ENCODE peak calls at places on chromosomes 12 and 14, in eight cellular contexts. H, K, W, T, X, C, D and G are unnamed samples.
A peak's percentile ranks its signal among the peaks of the same experiment; 100 is the strongest.

GRCh38 chr12:13404631-13405473 is 208.3 kb downstream of the EMP1 start:
- DNase-seq in W (no peak), D (no peak), H (no peak), X (no peak), C (no peak), K (no peak), T (no peak), G (no peak)

GRCh38 chr12:132216354-132216987 is 72.2 kb downstream of the NOC4L start:
- DNase-seq in W (no peak), X (no peak), K (no peak), D (no peak), C (no peak), T (no peak), H (no peak), G (peak; percentile 60)

GRCh38 chr14:50943261-50943942 is 881 bp downstream of the PYGL start:
- DNase-seq in D (peak; percentile 66), K (peak; percentile 58), H (peak; percentile 80), T (no peak), C (no peak), X (no peak), W (peak; percentile 19), G (peak; percentile 79)

GRCh38 chr14:90599339-90599738 is 202.5 kb downstream of the CALM1 start:
- DNase-seq in D (no peak), K (no peak), X (no peak), T (no peak), C (no peak), H (no peak), W (no peak), G (no peak)

GRCh38 chr12:15304296-15304695 is 18.0 kb upstream of the PTPRO start:
- DNase-seq in W (no peak), K (no peak), C (no peak), T (no peak), D (no peak), H (no peak), X (no peak), G (no peak)

GRCh38 chr14:72892103-72892878 is 1.6 kb downstream of the DPF3 start:
- DNase-seq in K (peak; percentile 63), X (peak; percentile 55), W (peak; percentile 53), T (no peak), C (no peak), D (peak; percentile 73), H (peak; percentile 62), G (no peak)

GRCh38 chr12:24307716-24308335 is 358.4 kb upstream of the SOX5 start:
- DNase-seq in H (no peak), X (no peak), T (peak; percentile 23), D (no peak), C (no peak), W (no peak), K (no peak), G (no peak)

GRCh38 chr12:122527478-122527944 is 462 bp downstream of the KNTC1 start:
- DNase-seq in X (no peak), K (peak; percentile 68), W (peak; percentile 67), C (no peak), T (no peak), D (peak; percentile 11), H (no peak), G (no peak)

GRCh38 chr12:6826734-6827436 is 1.3 kb upstream of the P3H3 start:
- DNase-seq in X (no peak), K (no peak), D (no peak), T (no peak), C (no peak), H (no peak), W (no peak), G (no peak)

GRCh38 chr14:99215277-99215676 is 56.7 kb downstream of the BCL11B start:
- DNase-seq in T (no peak), W (no peak), C (no peak), H (no peak), D (no peak), K (no peak), X (peak; percentile 97), G (no peak)

GRCh38 chr12:75813066-75813465 is 218.5 kb downstream of the PHLDA1 start:
- DNase-seq in W (no peak), H (no peak), X (no peak), T (no peak), K (no peak), C (no peak), D (no peak), G (no peak)

GRCh38 chr14:88384653-88385205 is 728 bp upstream of the SPATA7 start:
- DNase-seq in H (no peak), X (no peak), C (no peak), W (no peak), K (no peak), T (no peak), D (peak; percentile 8), G (no peak)

GRCh38 chr14:103329421-103330347 is 4.4 kb upstream of the EIF5 start:
- DNase-seq in X (no peak), H (no peak), C (no peak), T (no peak), D (no peak), W (peak; percentile 14), K (peak; percentile 15), G (no peak)

GRCh38 chr14:34797747-34798583 is 77.2 kb downstream of the BAZ1A start:
- DNase-seq in H (no peak), W (no peak), X (no peak), T (no peak), D (no peak), K (no peak), C (no peak), G (no peak)

GRCh38 chr12:124321040-124321481 is 26.2 kb downstream of the RFLNA start:
- DNase-seq in D (peak; percentile 67), T (no peak), W (peak; percentile 56), H (peak; percentile 87), K (peak; percentile 72), C (peak; percentile 24), X (peak; percentile 45), G (peak; percentile 84)

GRCh38 chr12:76927170-76927784 is 48.5 kb upstream of the CSRP2 start:
- DNase-seq in D (peak; percentile 28), H (peak; percentile 71), T (no peak), W (peak; percentile 21), X (peak; percentile 43), C (no peak), K (peak; percentile 58), G (no peak)

GRCh38 chr12:131770120-131770519 is 58.1 kb upstream of the MMP17 start:
- DNase-seq in C (no peak), H (no peak), X (no peak), T (no peak), D (no peak), W (no peak), K (no peak), G (no peak)

GRCh38 chr12:96196781-96197180 is 2.6 kb downstream of the ELK3 start:
- DNase-seq in X (peak; percentile 56), C (no peak), T (no peak), W (peak; percentile 72), D (no peak), K (peak; percentile 67), H (no peak), G (no peak)

GRCh38 chr14:21014761-21015190 is 10.1 kb downstream of the NDRG2 start:
- DNase-seq in W (peak; percentile 87), T (peak; percentile 31), D (peak; percentile 67), C (peak; percentile 81), K (peak; percentile 94), H (peak; percentile 87), X (peak; percentile 82), G (peak; percentile 76)

GRCh38 chr12:68446896-68447806 is 115.0 kb upstream of the MDM1 start:
- DNase-seq in D (no peak), H (peak; percentile 71), C (no peak), T (no peak), W (no peak), K (no peak), X (no peak), G (no peak)

GRCh38 chr12:89401433-89402086 is 49.3 kb upstream of the DUSP6 start:
- DNase-seq in W (no peak), C (no peak), D (no peak), K (no peak), H (no peak), X (no peak), T (no peak), G (no peak)

GRCh38 chr14:94462763-94463572 is 10.4 kb upstream of the SERPINA11 start:
- DNase-seq in H (no peak), K (no peak), D (no peak), T (no peak), C (no peak), W (no peak), X (no peak), G (no peak)

GRCh38 chr12:70754330-70754741 is 117.1 kb upstream of the PTPRB start:
- DNase-seq in X (no peak), W (no peak), D (no peak), H (no peak), K (no peak), C (no peak), T (no peak), G (no peak)

GRCh38 chr12:132375747-132376463 is 46.5 kb upstream of the GALNT9 start:
- DNase-seq in H (no peak), K (no peak), T (no peak), C (no peak), W (no peak), X (no peak), D (no peak), G (no peak)

GRCh38 chr12:120224304-120225199 is 23.6 kb upstream of the RPLP0 start:
- DNase-seq in H (no peak), D (no peak), X (peak; percentile 38), W (peak; percentile 38), C (no peak), T (no peak), K (peak; percentile 34), G (peak; percentile 93)

GRCh38 chr12:19039515-19039914 is 90.0 kb upstream of the PLEKHA5 start:
- DNase-seq in K (no peak), D (no peak), H (no peak), C (no peak), T (no peak), W (no peak), X (no peak), G (no peak)

GRCh38 chr14:103091041-103091882 is 3.3 kb upstream of the EXOC3L4 start:
- DNase-seq in H (no peak), D (no peak), K (peak; percentile 43), W (no peak), X (no peak), T (no peak), C (no peak), G (peak; percentile 88)

GRCh38 chr14:67556671-67557070 is 23.6 kb downstream of the PLEKHH1 start:
- DNase-seq in K (peak; percentile 9), H (no peak), W (no peak), T (no peak), X (no peak), C (no peak), D (no peak), G (no peak)

GRCh38 chr14:69652942-69653680 is 41.7 kb downstream of the SUSD6 start:
- DNase-seq in K (no peak), W (peak; percentile 56), C (no peak), D (no peak), T (no peak), X (no peak), H (no peak), G (no peak)

GRCh38 chr12:27083861-27084271 is 1.5 kb upstream of the C12orf71 start:
- DNase-seq in C (peak; percentile 45), K (no peak), T (peak; percentile 23), D (no peak), W (peak; percentile 65), X (peak; percentile 67), H (peak; percentile 51), G (no peak)

GRCh38 chr12:13443028-13443427 is 246.5 kb downstream of the EMP1 start:
- DNase-seq in D (no peak), X (no peak), C (no peak), K (no peak), W (no peak), T (no peak), H (no peak), G (no peak)

GRCh38 chr12:503111-503761 is 43.5 kb downstream of the B4GALNT3 start:
- DNase-seq in D (no peak), H (no peak), K (peak; percentile 44), W (peak; percentile 31), X (no peak), T (peak; percentile 72), C (no peak), G (peak; percentile 80)

GRCh38 chr12:65695077-65695865 is 129.0 kb upstream of the HMGA2 start:
- DNase-seq in H (no peak), X (peak; percentile 99), C (no peak), T (peak; percentile 100), K (peak; percentile 87), W (peak; percentile 100), D (peak; percentile 52), G (peak; percentile 72)